ENCODE peak calls at places on chromosomes 1 and 21, in nine cellular contexts. One of them, this sample, is unnamed.

GRCh38 chr21:41068411-41069304 is 99.3 kb upstream of the BACE2 start:
- DNase-seq in endodermal cell: peak; percentile 96
- DNase-seq in H9: peak; percentile 93
- DNase-seq in esophagus muscularis mucosa: peak; percentile 77
- DNase-seq in suprapubic skin: peak; percentile 85
- DNase-seq in uterus: peak; percentile 42
- DNase-seq in A549: peak; percentile 68
- DNase-seq in OCI-LY7: peak; percentile 34
- DNase-seq in cardiac muscle cell: peak; percentile 91
- DNase-seq in this sample: peak; percentile 96

GRCh38 chr1:57206038-57206437 is 217.8 kb downstream of the DAB1 start:
- DNase-seq in endodermal cell: peak; percentile 69
- DNase-seq in A549: no peak
- DNase-seq in suprapubic skin: no peak
- DNase-seq in cardiac muscle cell: peak; percentile 41
- DNase-seq in OCI-LY7: no peak
- DNase-seq in esophagus muscularis mucosa: no peak
- DNase-seq in H9: peak; percentile 62
- DNase-seq in uterus: no peak
- DNase-seq in this sample: no peak

GRCh38 chr1:28115267-28115666 is 26.9 kb upstream of the EYA3 start:
- DNase-seq in esophagus muscularis mucosa: no peak
- DNase-seq in OCI-LY7: no peak
- DNase-seq in uterus: no peak
- DNase-seq in A549: no peak
- DNase-seq in H9: no peak
- DNase-seq in endodermal cell: no peak
- DNase-seq in cardiac muscle cell: no peak
- DNase-seq in suprapubic skin: no peak
- DNase-seq in this sample: no peak

GRCh38 chr1:208499601-208500000 is 255.4 kb upstream of the PLXNA2 start:
- DNase-seq in OCI-LY7: no peak
- DNase-seq in esophagus muscularis mucosa: no peak
- DNase-seq in A549: peak; percentile 9
- DNase-seq in H9: no peak
- DNase-seq in endodermal cell: no peak
- DNase-seq in suprapubic skin: no peak
- DNase-seq in cardiac muscle cell: no peak
- DNase-seq in uterus: no peak
- DNase-seq in this sample: no peak

GRCh38 chr1:50978144-50978851 is 8.3 kb downstream of the CDKN2C start:
- DNase-seq in esophagus muscularis mucosa: no peak
- DNase-seq in H9: peak; percentile 90
- DNase-seq in endodermal cell: peak; percentile 92
- DNase-seq in uterus: peak; percentile 53
- DNase-seq in cardiac muscle cell: peak; percentile 47
- DNase-seq in suprapubic skin: no peak
- DNase-seq in A549: peak; percentile 84
- DNase-seq in OCI-LY7: peak; percentile 69
- DNase-seq in this sample: peak; percentile 52

GRCh38 chr1:41024953-41025352 is 3.4 kb upstream of the SLFNL1 start:
- DNase-seq in endodermal cell: peak; percentile 63
- DNase-seq in suprapubic skin: no peak
- DNase-seq in uterus: no peak
- DNase-seq in H9: no peak
- DNase-seq in OCI-LY7: no peak
- DNase-seq in cardiac muscle cell: no peak
- DNase-seq in esophagus muscularis mucosa: no peak
- DNase-seq in A549: no peak
- DNase-seq in this sample: no peak

GRCh38 chr1:228150458-228151169 is 884 bp downstream of the GJC2 start:
- DNase-seq in cardiac muscle cell: no peak
- DNase-seq in suprapubic skin: no peak
- DNase-seq in H9: peak; percentile 24
- DNase-seq in OCI-LY7: no peak
- DNase-seq in A549: no peak
- DNase-seq in endodermal cell: peak; percentile 45
- DNase-seq in uterus: peak; percentile 92
- DNase-seq in esophagus muscularis mucosa: no peak
- DNase-seq in this sample: no peak

GRCh38 chr1:6599141-6599975 is 3.3 kb downstream of the KLHL21 start:
- DNase-seq in H9: no peak
- DNase-seq in esophagus muscularis mucosa: no peak
- DNase-seq in A549: no peak
- DNase-seq in cardiac muscle cell: no peak
- DNase-seq in OCI-LY7: peak; percentile 61
- DNase-seq in suprapubic skin: no peak
- DNase-seq in endodermal cell: no peak
- DNase-seq in uterus: no peak
- DNase-seq in this sample: peak; percentile 51

GRCh38 chr1:30467101-30467500 is 256.3 kb downstream of the MATN1 start:
- DNase-seq in esophagus muscularis mucosa: no peak
- DNase-seq in suprapubic skin: peak; percentile 55
- DNase-seq in endodermal cell: no peak
- DNase-seq in OCI-LY7: no peak
- DNase-seq in A549: no peak
- DNase-seq in uterus: no peak
- DNase-seq in cardiac muscle cell: no peak
- DNase-seq in H9: no peak
- DNase-seq in this sample: no peak

GRCh38 chr1:175162955-175163354 is 29.6 kb downstream of the KIAA0040 start:
- DNase-seq in A549: no peak
- DNase-seq in OCI-LY7: no peak
- DNase-seq in H9: no peak
- DNase-seq in suprapubic skin: no peak
- DNase-seq in uterus: no peak
- DNase-seq in esophagus muscularis mucosa: no peak
- DNase-seq in endodermal cell: no peak
- DNase-seq in cardiac muscle cell: no peak
- DNase-seq in this sample: no peak

GRCh38 chr1:86741947-86742572 is 37.7 kb downstream of the SH3GLB1 start:
- DNase-seq in uterus: no peak
- DNase-seq in esophagus muscularis mucosa: no peak
- DNase-seq in cardiac muscle cell: peak; percentile 62
- DNase-seq in H9: no peak
- DNase-seq in endodermal cell: no peak
- DNase-seq in OCI-LY7: peak; percentile 56
- DNase-seq in A549: peak; percentile 39
- DNase-seq in suprapubic skin: no peak
- DNase-seq in this sample: peak; percentile 44

GRCh38 chr1:234975122-234975940 is 153.3 kb downstream of the TOMM20 start:
- DNase-seq in cardiac muscle cell: no peak
- DNase-seq in endodermal cell: peak; percentile 63
- DNase-seq in OCI-LY7: no peak
- DNase-seq in A549: peak; percentile 99
- DNase-seq in suprapubic skin: peak; percentile 16
- DNase-seq in uterus: peak; percentile 31
- DNase-seq in esophagus muscularis mucosa: no peak
- DNase-seq in H9: no peak
- DNase-seq in this sample: no peak

GRCh38 chr1:7247683-7248401 is 462.6 kb downstream of the CAMTA1 start:
- DNase-seq in suprapubic skin: peak; percentile 54
- DNase-seq in A549: no peak
- DNase-seq in cardiac muscle cell: no peak
- DNase-seq in esophagus muscularis mucosa: no peak
- DNase-seq in endodermal cell: peak; percentile 25
- DNase-seq in uterus: no peak
- DNase-seq in OCI-LY7: no peak
- DNase-seq in H9: no peak
- DNase-seq in this sample: no peak

GRCh38 chr1:72282271-72282656 is at the start of gene NEGR1:
- DNase-seq in H9: peak; percentile 60
- DNase-seq in cardiac muscle cell: peak; percentile 61
- DNase-seq in endodermal cell: peak; percentile 72
- DNase-seq in uterus: peak; percentile 49
- DNase-seq in A549: no peak
- DNase-seq in esophagus muscularis mucosa: peak; percentile 92
- DNase-seq in OCI-LY7: no peak
- DNase-seq in suprapubic skin: peak; percentile 82
- DNase-seq in this sample: no peak

GRCh38 chr1:149987297-149987595 is 23.3 kb downstream of the OTUD7B start:
- DNase-seq in endodermal cell: no peak
- DNase-seq in esophagus muscularis mucosa: no peak
- DNase-seq in suprapubic skin: no peak
- DNase-seq in uterus: no peak
- DNase-seq in cardiac muscle cell: no peak
- DNase-seq in H9: no peak
- DNase-seq in A549: no peak
- DNase-seq in OCI-LY7: no peak
- DNase-seq in this sample: no peak

GRCh38 chr21:45551316-45551715 is 9.1 kb upstream of the SLC19A1 start:
- DNase-seq in cardiac muscle cell: no peak
- DNase-seq in esophagus muscularis mucosa: no peak
- DNase-seq in suprapubic skin: peak; percentile 64
- DNase-seq in H9: no peak
- DNase-seq in endodermal cell: peak; percentile 2
- DNase-seq in uterus: no peak
- DNase-seq in A549: peak; percentile 79
- DNase-seq in OCI-LY7: no peak
- DNase-seq in this sample: no peak

GRCh38 chr21:37455504-37455911 is 88.9 kb downstream of the DYRK1A start:
- DNase-seq in esophagus muscularis mucosa: no peak
- DNase-seq in uterus: no peak
- DNase-seq in suprapubic skin: no peak
- DNase-seq in endodermal cell: no peak
- DNase-seq in A549: peak; percentile 28
- DNase-seq in H9: no peak
- DNase-seq in cardiac muscle cell: no peak
- DNase-seq in OCI-LY7: no peak
- DNase-seq in this sample: no peak

GRCh38 chr1:198267921-198268320 is 111.1 kb downstream of the NEK7 start:
- DNase-seq in esophagus muscularis mucosa: no peak
- DNase-seq in OCI-LY7: no peak
- DNase-seq in suprapubic skin: no peak
- DNase-seq in H9: no peak
- DNase-seq in A549: no peak
- DNase-seq in uterus: no peak
- DNase-seq in endodermal cell: no peak
- DNase-seq in cardiac muscle cell: no peak
- DNase-seq in this sample: no peak

DNA sequence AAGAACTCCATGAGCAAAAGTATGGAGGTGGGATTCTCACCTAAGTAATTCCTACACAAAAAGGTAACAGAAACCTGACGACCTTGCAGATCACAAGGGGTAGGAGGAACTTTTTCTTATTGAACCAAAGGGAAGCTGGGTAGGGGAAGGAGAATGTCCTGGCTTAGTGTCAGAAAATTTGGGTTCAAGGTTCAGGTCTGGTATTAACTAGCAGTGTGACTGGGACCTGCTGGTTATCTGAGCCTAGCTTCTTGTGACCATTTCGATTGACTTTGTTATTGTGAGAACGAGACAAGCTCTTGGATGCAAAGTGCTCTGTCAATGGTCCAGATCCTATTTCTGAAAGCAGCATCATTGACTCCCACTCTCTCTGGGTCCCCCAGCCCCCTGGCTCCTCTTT is 5.0 kb upstream of the SNX27 start:
- DNase-seq in uterus: no peak
- DNase-seq in cardiac muscle cell: no peak
- DNase-seq in OCI-LY7: no peak
- DNase-seq in A549: no peak
- DNase-seq in H9: no peak
- DNase-seq in suprapubic skin: no peak
- DNase-seq in esophagus muscularis mucosa: no peak
- DNase-seq in endodermal cell: no peak
- DNase-seq in this sample: no peak
- H3K27ac ChIP-seq in uterus: no peak overlapping the region
- H3K27ac ChIP-seq in cardiac muscle cell: no peak overlapping the region
- H3K27ac ChIP-seq in OCI-LY7: no peak overlapping the region
- H3K27ac ChIP-seq in A549: peak overlapping the region; percentile 39
- H3K27ac ChIP-seq in H9: no peak overlapping the region
- H3K27ac ChIP-seq in suprapubic skin: no peak overlapping the region
- H3K27ac ChIP-seq in esophagus muscularis mucosa: no peak overlapping the region
- H3K27ac ChIP-seq in endodermal cell: no peak overlapping the region
- H3K27ac ChIP-seq in this sample: no peak overlapping the region

GRCh38 chr1:24294757-24295371 is 24.3 kb upstream of the GRHL3 start:
- DNase-seq in cardiac muscle cell: no peak
- DNase-seq in A549: peak; percentile 96
- DNase-seq in endodermal cell: peak; percentile 64
- DNase-seq in H9: no peak
- DNase-seq in esophagus muscularis mucosa: no peak
- DNase-seq in uterus: peak; percentile 89
- DNase-seq in OCI-LY7: no peak
- DNase-seq in suprapubic skin: peak; percentile 92
- DNase-seq in this sample: no peak
- H3K27ac ChIP-seq in cardiac muscle cell: no peak overlapping the region
- H3K27ac ChIP-seq in A549: peak overlapping the region; percentile 93
- H3K27ac ChIP-seq in endodermal cell: no peak overlapping the region
- H3K27ac ChIP-seq in H9: no peak overlapping the region
- H3K27ac ChIP-seq in esophagus muscularis mucosa: peak overlapping the region; percentile 66
- H3K27ac ChIP-seq in uterus: peak overlapping the region; percentile 82
- H3K27ac ChIP-seq in OCI-LY7: no peak overlapping the region
- H3K27ac ChIP-seq in suprapubic skin: peak overlapping the region; percentile 90
- H3K27ac ChIP-seq in this sample: no peak overlapping the region

GRCh38 chr1:12539320-12539704 is 78.7 kb downstream of the DHRS3 start:
- DNase-seq in cardiac muscle cell: no peak
- DNase-seq in esophagus muscularis mucosa: no peak
- DNase-seq in suprapubic skin: no peak
- DNase-seq in uterus: no peak
- DNase-seq in OCI-LY7: no peak
- DNase-seq in H9: no peak
- DNase-seq in endodermal cell: no peak
- DNase-seq in A549: no peak
- DNase-seq in this sample: no peak
- H3K27ac ChIP-seq in cardiac muscle cell: no peak overlapping the region
- H3K27ac ChIP-seq in esophagus muscularis mucosa: peak overlapping the region; percentile 87
- H3K27ac ChIP-seq in suprapubic skin: peak overlapping the region; percentile 7
- H3K27ac ChIP-seq in uterus: peak overlapping the region; percentile 82
- H3K27ac ChIP-seq in OCI-LY7: no peak overlapping the region
- H3K27ac ChIP-seq in H9: no peak overlapping the region
- H3K27ac ChIP-seq in endodermal cell: no peak overlapping the region
- H3K27ac ChIP-seq in A549: peak overlapping the region; percentile 92
- H3K27ac ChIP-seq in this sample: no peak overlapping the region

GRCh38 chr1:207002731-207003146 is 29.8 kb downstream of the C1orf116 start:
- DNase-seq in A549: no peak
- DNase-seq in esophagus muscularis mucosa: peak; percentile 82
- DNase-seq in uterus: no peak
- DNase-seq in cardiac muscle cell: no peak
- DNase-seq in H9: no peak
- DNase-seq in suprapubic skin: no peak
- DNase-seq in OCI-LY7: no peak
- DNase-seq in endodermal cell: peak; percentile 56
- DNase-seq in this sample: no peak

GRCh38 chr1:207003216-207003615 is 29.3 kb downstream of the C1orf116 start:
- DNase-seq in endodermal cell: peak; percentile 79
- DNase-seq in cardiac muscle cell: no peak
- DNase-seq in OCI-LY7: no peak
- DNase-seq in esophagus muscularis mucosa: no peak
- DNase-seq in suprapubic skin: no peak
- DNase-seq in A549: no peak
- DNase-seq in uterus: no peak
- DNase-seq in H9: no peak
- DNase-seq in this sample: no peak

GRCh38 chr1:207001492-207002245 is 30.9 kb downstream of the C1orf116 start:
- DNase-seq in esophagus muscularis mucosa: peak; percentile 42
- DNase-seq in cardiac muscle cell: no peak
- DNase-seq in OCI-LY7: no peak
- DNase-seq in H9: no peak
- DNase-seq in endodermal cell: no peak
- DNase-seq in suprapubic skin: no peak
- DNase-seq in A549: no peak
- DNase-seq in uterus: no peak
- DNase-seq in this sample: peak; percentile 56

GRCh38 chr1:207000641-207001291 is 30.5 kb upstream of the FCAMR start:
- DNase-seq in OCI-LY7: no peak
- DNase-seq in esophagus muscularis mucosa: no peak
- DNase-seq in A549: no peak
- DNase-seq in uterus: no peak
- DNase-seq in cardiac muscle cell: no peak
- DNase-seq in suprapubic skin: no peak
- DNase-seq in H9: no peak
- DNase-seq in endodermal cell: no peak
- DNase-seq in this sample: no peak

GRCh38 chr1:206998811-206999210 is 28.6 kb upstream of the FCAMR start:
- DNase-seq in cardiac muscle cell: no peak
- DNase-seq in endodermal cell: no peak
- DNase-seq in OCI-LY7: no peak
- DNase-seq in suprapubic skin: no peak
- DNase-seq in uterus: no peak
- DNase-seq in esophagus muscularis mucosa: no peak
- DNase-seq in H9: no peak
- DNase-seq in A549: no peak
- DNase-seq in this sample: no peak
- H3K27ac ChIP-seq in cardiac muscle cell: no peak overlapping the region
- H3K27ac ChIP-seq in endodermal cell: no peak overlapping the region
- H3K27ac ChIP-seq in OCI-LY7: no peak overlapping the region
- H3K27ac ChIP-seq in suprapubic skin: no peak overlapping the region
- H3K27ac ChIP-seq in uterus: no peak overlapping the region
- H3K27ac ChIP-seq in esophagus muscularis mucosa: no peak overlapping the region
- H3K27ac ChIP-seq in H9: no peak overlapping the region
- H3K27ac ChIP-seq in A549: no peak overlapping the region
- H3K27ac ChIP-seq in this sample: no peak overlapping the region